ENCODE peak calls at places on chromosomes 6 and 20, in five cellular contexts. One of them, this sample, is unnamed.
A peak's percentile ranks its signal among the peaks of the same experiment; 100 is the strongest.

GRCh38 chr20:18909254-18909653 is 95.7 kb downstream of the SCP2D1 start:
- DNase-seq in mesendoderm: no peak
- DNase-seq in mesenchymal stem cell: no peak
- DNase-seq in IMR-90: no peak
- DNase-seq in neuronal stem cell: no peak
- DNase-seq in this sample: no peak

GRCh38 chr6:86856937-86857563 is 80.3 kb upstream of the HTR1E start:
- DNase-seq in mesendoderm: peak; percentile 72
- DNase-seq in mesenchymal stem cell: peak; percentile 31
- DNase-seq in IMR-90: peak; percentile 28
- DNase-seq in neuronal stem cell: peak; percentile 41
- DNase-seq in this sample: no peak

GRCh38 chr20:58623579-58624473 is 27.3 kb upstream of the STX16 start:
- DNase-seq in mesendoderm: no peak
- DNase-seq in mesenchymal stem cell: peak; percentile 96
- DNase-seq in IMR-90: peak; percentile 97
- DNase-seq in neuronal stem cell: no peak
- DNase-seq in this sample: no peak

GRCh38 chr6:41967312-41968287 is 26.0 kb upstream of the CCND3 start:
- DNase-seq in mesendoderm: peak; percentile 26
- DNase-seq in mesenchymal stem cell: peak; percentile 53
- DNase-seq in IMR-90: peak; percentile 30
- DNase-seq in neuronal stem cell: no peak
- DNase-seq in this sample: no peak

GRCh38 chr6:21781075-21781474 is 187.5 kb downstream of the SOX4 start:
- DNase-seq in mesendoderm: peak; percentile 25
- DNase-seq in mesenchymal stem cell: no peak
- DNase-seq in IMR-90: no peak
- DNase-seq in neuronal stem cell: peak; percentile 38
- DNase-seq in this sample: no peak

GRCh38 chr6:63440057-63440456 is 120.3 kb upstream of the LGSN start:
- DNase-seq in mesendoderm: peak; percentile 51
- DNase-seq in mesenchymal stem cell: no peak
- DNase-seq in IMR-90: no peak
- DNase-seq in neuronal stem cell: no peak
- DNase-seq in this sample: peak; percentile 45

GRCh38 chr6:156992396-156992795 is 215.2 kb downstream of the ARID1B start:
- DNase-seq in mesendoderm: peak; percentile 49
- DNase-seq in mesenchymal stem cell: peak; percentile 23
- DNase-seq in IMR-90: no peak
- DNase-seq in neuronal stem cell: no peak
- DNase-seq in this sample: no peak

GRCh38 chr20:31547017-31547675 is 32.9 kb downstream of the HM13 start:
- DNase-seq in mesendoderm: peak; percentile 92
- DNase-seq in mesenchymal stem cell: peak; percentile 97
- DNase-seq in IMR-90: peak; percentile 92
- DNase-seq in neuronal stem cell: peak; percentile 63
- DNase-seq in this sample: peak; percentile 86

GRCh38 chr6:20706293-20707165 is 172.3 kb downstream of the CDKAL1 start:
- DNase-seq in mesendoderm: no peak
- DNase-seq in mesenchymal stem cell: peak; percentile 31
- DNase-seq in IMR-90: peak; percentile 73
- DNase-seq in neuronal stem cell: no peak
- DNase-seq in this sample: no peak

GRCh38 chr6:11575408-11576033 is 38.0 kb downstream of the TMEM170B start:
- DNase-seq in mesendoderm: peak; percentile 85
- DNase-seq in mesenchymal stem cell: peak; percentile 85
- DNase-seq in IMR-90: peak; percentile 84
- DNase-seq in neuronal stem cell: peak; percentile 49
- DNase-seq in this sample: peak; percentile 63

GRCh38 chr20:834151-834747 is 734 bp downstream of the FAM110A start:
- DNase-seq in mesendoderm: no peak
- DNase-seq in mesenchymal stem cell: no peak
- DNase-seq in IMR-90: no peak
- DNase-seq in neuronal stem cell: no peak
- DNase-seq in this sample: no peak

DNA sequence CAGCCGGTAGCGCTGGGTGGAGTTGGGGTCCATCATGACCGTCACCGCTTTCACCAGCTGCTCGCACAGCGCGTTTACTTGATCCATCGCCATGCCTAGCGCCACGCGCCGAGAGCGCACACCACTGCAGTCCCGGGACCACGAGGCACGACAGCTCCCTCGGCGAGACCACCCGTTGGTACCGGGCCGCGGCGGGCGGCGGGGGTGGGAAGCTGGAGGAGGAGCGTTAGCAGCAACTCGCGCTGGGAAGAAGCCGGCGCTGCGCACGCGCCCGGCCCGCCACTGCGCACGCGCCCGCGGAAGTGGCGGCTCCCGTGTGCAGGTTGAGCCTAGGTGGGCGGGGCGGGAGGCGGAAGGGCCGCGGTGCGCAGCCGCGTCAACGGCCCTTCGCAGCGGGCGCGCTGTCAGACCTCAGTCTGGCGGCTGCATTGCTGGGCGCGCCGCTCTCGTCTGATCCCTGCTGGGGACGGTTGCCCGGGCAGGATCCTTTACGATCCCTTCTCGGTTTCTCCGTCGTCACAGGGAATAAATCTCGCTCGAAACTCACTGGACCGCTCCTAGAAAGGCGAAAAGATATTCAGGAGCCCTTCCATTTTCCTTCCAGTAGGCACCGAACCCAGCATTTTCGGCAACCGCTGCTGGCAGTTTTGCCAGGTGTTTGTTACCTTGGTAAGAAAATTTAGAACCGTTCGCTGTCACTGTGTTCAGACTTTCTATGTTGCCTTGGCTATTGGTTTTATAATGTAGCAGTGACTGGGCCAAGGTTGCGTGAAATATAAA is at the start of the genes POLH and XPO5:
- DNase-seq in mesendoderm: peak; percentile 96
- DNase-seq in mesenchymal stem cell: peak; percentile 93
- DNase-seq in IMR-90: peak; percentile 88
- DNase-seq in neuronal stem cell: peak; percentile 91
- DNase-seq in this sample: peak; percentile 94
- H3K23ac ChIP-seq in mesendoderm: peak within 1 kb of the TSS; percentile 90
- H3K23ac ChIP-seq in mesenchymal stem cell: no peak within 1 kb of the TSS
- H3K23ac ChIP-seq in IMR-90: peak within 1 kb of the TSS; percentile 99
- H3K23ac ChIP-seq in neuronal stem cell: peak within 1 kb of the TSS; percentile 94
- H3K23ac ChIP-seq in this sample: no peak within 1 kb of the TSS

DNA sequence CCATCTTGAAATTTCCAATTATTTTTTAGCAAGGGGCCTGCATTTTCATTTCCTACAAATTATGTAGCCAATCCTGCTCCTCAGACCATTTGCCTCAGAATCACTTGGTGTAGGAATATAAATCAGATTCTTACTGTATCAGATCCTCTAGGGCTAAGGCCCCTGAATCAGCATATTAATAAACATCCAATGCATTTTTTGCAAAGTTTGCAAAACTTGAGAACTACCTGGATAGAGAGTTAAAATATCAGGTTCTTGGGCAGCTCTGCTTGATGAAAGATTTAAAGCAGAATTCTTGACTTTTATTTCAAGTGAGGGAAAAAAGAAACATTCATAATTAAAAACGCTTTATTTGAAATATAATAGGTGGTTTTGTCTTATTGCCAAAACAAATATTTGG is 82.2 kb upstream of the MAN1A1 start:
- DNase-seq in mesendoderm: no peak
- DNase-seq in mesenchymal stem cell: no peak
- DNase-seq in IMR-90: no peak
- DNase-seq in neuronal stem cell: no peak
- DNase-seq in this sample: no peak
- H3K23ac ChIP-seq in mesendoderm: no peak overlapping the region
- H3K23ac ChIP-seq in mesenchymal stem cell: no peak overlapping the region
- H3K23ac ChIP-seq in IMR-90: no peak overlapping the region
- H3K23ac ChIP-seq in neuronal stem cell: no peak overlapping the region
- H3K23ac ChIP-seq in this sample: no peak overlapping the region

GRCh38 chr20:37647946-37648345 is 45.9 kb upstream of the CTNNBL1 start:
- DNase-seq in mesendoderm: no peak
- DNase-seq in mesenchymal stem cell: no peak
- DNase-seq in IMR-90: no peak
- DNase-seq in neuronal stem cell: no peak
- DNase-seq in this sample: no peak
- H3K23ac ChIP-seq in mesendoderm: no peak overlapping the region
- H3K23ac ChIP-seq in mesenchymal stem cell: no peak overlapping the region
- H3K23ac ChIP-seq in IMR-90: no peak overlapping the region
- H3K23ac ChIP-seq in neuronal stem cell: peak overlapping the region; percentile 18
- H3K23ac ChIP-seq in this sample: no peak overlapping the region

GRCh38 chr6:137863126-137863996 is 3.7 kb upstream of the TNFAIP3 start:
- DNase-seq in mesendoderm: no peak
- DNase-seq in mesenchymal stem cell: peak; percentile 39
- DNase-seq in IMR-90: peak; percentile 42
- DNase-seq in neuronal stem cell: no peak
- DNase-seq in this sample: no peak

GRCh38 chr6:137859025-137859424 is 8.0 kb upstream of the TNFAIP3 start:
- DNase-seq in mesendoderm: no peak
- DNase-seq in mesenchymal stem cell: no peak
- DNase-seq in IMR-90: no peak
- DNase-seq in neuronal stem cell: no peak
- DNase-seq in this sample: no peak

GRCh38 chr6:137861550-137862337 is 5.3 kb upstream of the TNFAIP3 start:
- DNase-seq in mesendoderm: no peak
- DNase-seq in mesenchymal stem cell: no peak
- DNase-seq in IMR-90: no peak
- DNase-seq in neuronal stem cell: no peak
- DNase-seq in this sample: no peak

GRCh38 chr6:137862419-137863125 is 4.5 kb upstream of the TNFAIP3 start:
- DNase-seq in mesendoderm: no peak
- DNase-seq in mesenchymal stem cell: no peak
- DNase-seq in IMR-90: no peak
- DNase-seq in neuronal stem cell: no peak
- DNase-seq in this sample: no peak

GRCh38 chr6:137860394-137861005 is 6.6 kb upstream of the TNFAIP3 start:
- DNase-seq in mesendoderm: no peak
- DNase-seq in mesenchymal stem cell: no peak
- DNase-seq in IMR-90: no peak
- DNase-seq in neuronal stem cell: no peak
- DNase-seq in this sample: no peak
- H3K23ac ChIP-seq in mesendoderm: no peak overlapping the region
- H3K23ac ChIP-seq in mesenchymal stem cell: no peak overlapping the region
- H3K23ac ChIP-seq in IMR-90: no peak overlapping the region
- H3K23ac ChIP-seq in neuronal stem cell: no peak overlapping the region
- H3K23ac ChIP-seq in this sample: no peak overlapping the region

GRCh38 chr6:109531446-109531845 is 48.4 kb upstream of the ZBTB24 start:
- DNase-seq in mesendoderm: no peak
- DNase-seq in mesenchymal stem cell: no peak
- DNase-seq in IMR-90: no peak
- DNase-seq in neuronal stem cell: no peak
- DNase-seq in this sample: no peak
- H3K23ac ChIP-seq in mesendoderm: no peak overlapping the region
- H3K23ac ChIP-seq in mesenchymal stem cell: no peak overlapping the region
- H3K23ac ChIP-seq in IMR-90: no peak overlapping the region
- H3K23ac ChIP-seq in neuronal stem cell: no peak overlapping the region
- H3K23ac ChIP-seq in this sample: no peak overlapping the region

GRCh38 chr6:135796884-135797283 is 54.6 kb upstream of the PDE7B start:
- DNase-seq in mesendoderm: no peak
- DNase-seq in mesenchymal stem cell: no peak
- DNase-seq in IMR-90: peak; percentile 7
- DNase-seq in neuronal stem cell: no peak
- DNase-seq in this sample: no peak

GRCh38 chr6:135801755-135802154 is 49.7 kb upstream of the PDE7B start:
- DNase-seq in mesendoderm: no peak
- DNase-seq in mesenchymal stem cell: no peak
- DNase-seq in IMR-90: no peak
- DNase-seq in neuronal stem cell: no peak
- DNase-seq in this sample: no peak

DNA sequence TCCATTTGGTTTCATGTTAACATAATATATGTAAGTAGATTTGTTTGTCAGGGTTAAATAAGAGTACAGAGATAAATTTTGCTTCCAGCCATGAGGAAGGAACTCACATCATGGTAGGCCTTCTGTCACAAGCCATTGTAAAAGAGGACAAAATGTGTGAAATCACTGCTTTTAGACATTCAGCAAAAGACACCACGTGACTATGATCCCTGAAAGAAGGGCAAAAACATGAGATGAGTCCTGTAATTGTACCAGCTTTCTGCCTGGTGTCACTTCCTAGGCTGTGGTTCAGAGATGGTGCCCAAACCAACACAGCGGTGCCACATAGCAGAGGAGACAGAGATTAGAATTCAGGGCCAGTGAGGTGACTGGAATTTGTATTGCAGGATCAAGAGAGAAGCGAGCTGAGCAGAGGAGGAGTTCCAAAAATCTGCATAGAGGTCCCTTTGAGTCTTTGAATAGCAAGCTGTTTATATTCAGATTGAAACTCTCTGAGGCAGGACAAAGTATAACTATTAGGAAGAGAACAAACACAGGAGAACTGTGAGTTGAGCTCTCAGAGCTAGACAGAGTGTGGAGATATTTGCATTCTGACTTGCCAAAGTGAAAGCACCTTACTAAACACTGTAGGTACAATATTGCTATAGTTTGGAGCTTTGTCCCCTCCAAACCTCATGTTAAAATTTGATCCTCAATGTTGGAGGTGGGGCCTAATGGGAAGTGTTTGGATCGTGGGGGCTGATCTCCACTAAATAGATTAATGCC is 52.6 kb upstream of the PDE7B start:
- DNase-seq in mesendoderm: no peak
- DNase-seq in mesenchymal stem cell: no peak
- DNase-seq in IMR-90: no peak
- DNase-seq in neuronal stem cell: no peak
- DNase-seq in this sample: no peak
- H3K23ac ChIP-seq in mesendoderm: no peak overlapping the region
- H3K23ac ChIP-seq in mesenchymal stem cell: no peak overlapping the region
- H3K23ac ChIP-seq in IMR-90: no peak overlapping the region
- H3K23ac ChIP-seq in neuronal stem cell: no peak overlapping the region
- H3K23ac ChIP-seq in this sample: no peak overlapping the region

GRCh38 chr20:62229667-62230066 is 8.7 kb upstream of the OSBPL2 start:
- DNase-seq in mesendoderm: no peak
- DNase-seq in mesenchymal stem cell: no peak
- DNase-seq in IMR-90: no peak
- DNase-seq in neuronal stem cell: no peak
- DNase-seq in this sample: no peak
- H3K23ac ChIP-seq in mesendoderm: no peak overlapping the region
- H3K23ac ChIP-seq in mesenchymal stem cell: no peak overlapping the region
- H3K23ac ChIP-seq in IMR-90: no peak overlapping the region
- H3K23ac ChIP-seq in neuronal stem cell: no peak overlapping the region
- H3K23ac ChIP-seq in this sample: no peak overlapping the region

This sample was measured in H9.